ENCODE peak calls at places on chromosome 14, in seven cellular contexts. I is heart right ventricle; Z is CD8-positive, alpha-beta T cell; Y is PC-3; N is AG04450; A is lower lobe of right lung; K is psoas muscle. P is an unnamed sample. For H3K27me3, the result is how much of the 10 kb centered on the place peaks cover.

GRCh38 chr14:106831322-106831720 is 1304.9 kb downstream of the TMEM121 start:
- DNase-seq in Y (no peak), A (peak), N (no peak), I (no peak), K (no peak), Z (peak), P (peak)

GRCh38 chr14:98010791-98011190 is 1213.6 kb downstream of the VRK1 start:
- DNase-seq in Y (no peak), K (no peak), Z (no peak), I (no peak), A (no peak), N (no peak), P (no peak)

GRCh38 chr14:54438703-54439102 is 2.5 kb downstream of the CNIH1 start:
- DNase-seq in Z (no peak), Y (peak), A (no peak), I (no peak), K (no peak), N (no peak), P (peak)

GRCh38 chr14:39097159-39097558 is 5.9 kb downstream of the SEC23A start:
- DNase-seq in Y (no peak), I (no peak), N (no peak), K (no peak), Z (peak), A (no peak), P (no peak)

GRCh38 chr14:75025082-75025481 is 22.4 kb downstream of the EIF2B2 start:
- DNase-seq in I (no peak), Y (peak), Z (no peak), A (no peak), N (no peak), K (no peak), P (no peak)

GRCh38 chr14:51860836-51861583 is 598 bp downstream of the GNG2 start:
- DNase-seq in N (no peak), K (no peak), Z (no peak), Y (peak), I (no peak), A (no peak), P (no peak)

GRCh38 chr14:77409131-77409533 is 14.2 kb downstream of the NOXRED1 start:
- DNase-seq in I (no peak), Y (peak), N (no peak), A (no peak), K (no peak), Z (no peak), P (peak)

GRCh38 chr14:89164168-89165074 is 252.6 kb downstream of the FOXN3 start:
- DNase-seq in Y (no peak), N (no peak), A (no peak), Z (no peak), I (no peak), K (no peak), P (no peak)

GRCh38 chr14:81464253-81465001 is 64.3 kb upstream of the STON2 start:
- DNase-seq in I (peak), Z (peak), Y (peak), N (peak), A (no peak), K (no peak), P (peak)

GRCh38 chr14:30988509-30988908 is 36.9 kb upstream of the AP4S1 start:
- DNase-seq in Y (no peak), I (no peak), Z (no peak), N (no peak), A (no peak), K (no peak), P (no peak)

GRCh38 chr14:54818201-54819133 is 84.2 kb downstream of the GCH1 start:
- DNase-seq in K (no peak), A (no peak), Z (no peak), N (no peak), Y (peak), I (no peak), P (no peak)

GRCh38 chr14:55665067-55665700 is 85.2 kb downstream of the KTN1 start:
- DNase-seq in Z (no peak), Y (no peak), N (no peak), A (no peak), I (no peak), K (no peak), P (no peak)

GRCh38 chr14:51849095-51849494 is 11.3 kb upstream of the GNG2 start:
- DNase-seq in K (no peak), I (no peak), Z (peak), Y (peak), N (no peak), A (no peak), P (no peak)

GRCh38 chr14:28751467-28752058 is 15.0 kb upstream of the FOXG1 start:
- DNase-seq in I (no peak), N (no peak), K (no peak), A (no peak), Z (no peak), Y (peak), P (peak)

GRCh38 chr14:97253756-97254155 is 456.6 kb downstream of the VRK1 start:
- DNase-seq in K (no peak), A (no peak), Z (no peak), Y (no peak), I (no peak), N (no peak), P (no peak)

GRCh38 chr14:92735344-92735743 is 13.1 kb downstream of the LGMN start:
- DNase-seq in N (no peak), I (no peak), Z (no peak), K (no peak), Y (no peak), A (no peak), P (no peak)

GRCh38 chr14:105146976-105147700 is 21.4 kb downstream of the JAG2 start:
- DNase-seq in N (no peak), K (no peak), Z (no peak), I (no peak), Y (no peak), A (peak), P (peak)

GRCh38 chr14:77123381-77124344 is 17.9 kb downstream of the ZDHHC22 start:
- DNase-seq in K (no peak), A (peak), Z (no peak), N (no peak), I (peak), Y (peak), P (peak)

GRCh38 chr14:68692916-68693771 is 99.7 kb downstream of the ZFP36L1 start:
- DNase-seq in Z (no peak), Y (no peak), N (peak), A (no peak), K (no peak), I (no peak), P (no peak)

GRCh38 chr14:91367173-91368171 is 50.1 kb downstream of the CCDC88C start:
- DNase-seq in A (peak), Y (peak), N (no peak), Z (peak), K (no peak), I (peak), P (no peak)

GRCh38 chr14:60922050-60922449 is 58.8 kb downstream of the TRMT5 start:
- DNase-seq in N (no peak), Y (peak), K (no peak), Z (no peak), I (no peak), A (no peak), P (no peak)

GRCh38 chr14:20440882-20441281 is 4.9 kb upstream of the KLHL33 start:
- DNase-seq in A (no peak), N (no peak), Y (no peak), K (no peak), I (no peak), Z (peak), P (no peak)

GRCh38 chr14:24261256-24261968 is 1.6 kb downstream of the TGM1 start:
- DNase-seq in K (no peak), N (no peak), A (peak), Z (no peak), Y (no peak), I (no peak), P (no peak)

GRCh38 chr14:93566065-93566693 is 135.4 kb downstream of the UNC79 start:
- DNase-seq in N (no peak), A (no peak), K (no peak), Z (no peak), Y (no peak), I (no peak), P (no peak)

GRCh38 chr14:63039800-63040380 is 5.4 kb downstream of the KCNH5 start:
- DNase-seq in Z (no peak), I (no peak), Y (peak), N (peak), K (no peak), A (no peak), P (peak)

GRCh38 chr14:94805726-94806288 is 35.9 kb upstream of the GSC start:
- DNase-seq in I (no peak), N (no peak), A (no peak), Z (no peak), Y (no peak), K (no peak), P (no peak)

GRCh38 chr14:69853774-69854173 is 25.4 kb upstream of the SMOC1 start:
- DNase-seq in Z (no peak), Y (no peak), I (no peak), A (no peak), N (no peak), K (no peak), P (no peak)

GRCh38 chr14:69852897-69853296 is 26.3 kb upstream of the SMOC1 start:
- DNase-seq in Z (no peak), I (no peak), N (no peak), A (no peak), K (no peak), Y (no peak), P (no peak)

GRCh38 chr14:69855180-69855817 is 23.9 kb upstream of the SMOC1 start:
- DNase-seq in A (no peak), K (no peak), Z (no peak), N (no peak), Y (no peak), I (no peak), P (no peak)

GRCh38 chr14:69850736-69851112 is 28.5 kb upstream of the SMOC1 start:
- DNase-seq in K (no peak), Z (no peak), I (no peak), A (no peak), Y (no peak), N (no peak), P (no peak)

DNA sequence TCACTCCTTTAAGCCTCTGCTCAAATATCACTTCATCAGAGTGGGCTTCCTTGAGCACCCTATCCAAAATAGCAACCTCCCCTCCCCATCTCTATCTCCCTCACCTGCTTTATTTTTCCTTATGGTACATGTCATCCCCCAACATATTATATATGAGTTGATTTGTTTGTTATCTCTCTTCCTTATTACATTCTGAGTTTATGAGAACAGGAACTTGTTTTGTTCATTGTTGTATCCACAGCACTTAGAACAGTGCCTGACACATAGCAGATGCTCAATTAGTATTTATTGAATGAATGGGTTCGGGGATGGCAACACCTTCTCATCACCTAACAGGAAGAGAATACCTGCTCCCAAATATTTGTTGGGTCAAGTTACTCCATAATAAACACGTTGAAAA is 24.6 kb upstream of the SMOC1 start:
- DNase-seq in A (no peak), I (no peak), Y (no peak), K (no peak), N (no peak), Z (no peak), P (no peak)
- H3K27me3 ChIP-seq in A (under half), I (under half), Y (half or more), K (under half), N (under half), Z (under half), P (under half)

GRCh38 chr14:22508150-22508457 is 80.9 kb downstream of the DAD1 start:
- DNase-seq in Y (no peak), K (no peak), N (no peak), A (no peak), I (no peak), Z (no peak), P (no peak)

GRCh38 chr14:22508662-22509035 is 80.4 kb downstream of the DAD1 start:
- DNase-seq in N (no peak), K (no peak), A (no peak), Z (no peak), Y (no peak), I (no peak), P (no peak)

GRCh38 chr14:22505751-22506710 is 83.0 kb downstream of the DAD1 start:
- DNase-seq in K (no peak), Y (no peak), I (no peak), A (no peak), N (no peak), Z (no peak), P (no peak)

GRCh38 chr14:22505309-22505708 is 83.7 kb downstream of the DAD1 start:
- DNase-seq in I (no peak), N (no peak), Y (no peak), K (no peak), Z (no peak), A (no peak), P (no peak)

DNA sequence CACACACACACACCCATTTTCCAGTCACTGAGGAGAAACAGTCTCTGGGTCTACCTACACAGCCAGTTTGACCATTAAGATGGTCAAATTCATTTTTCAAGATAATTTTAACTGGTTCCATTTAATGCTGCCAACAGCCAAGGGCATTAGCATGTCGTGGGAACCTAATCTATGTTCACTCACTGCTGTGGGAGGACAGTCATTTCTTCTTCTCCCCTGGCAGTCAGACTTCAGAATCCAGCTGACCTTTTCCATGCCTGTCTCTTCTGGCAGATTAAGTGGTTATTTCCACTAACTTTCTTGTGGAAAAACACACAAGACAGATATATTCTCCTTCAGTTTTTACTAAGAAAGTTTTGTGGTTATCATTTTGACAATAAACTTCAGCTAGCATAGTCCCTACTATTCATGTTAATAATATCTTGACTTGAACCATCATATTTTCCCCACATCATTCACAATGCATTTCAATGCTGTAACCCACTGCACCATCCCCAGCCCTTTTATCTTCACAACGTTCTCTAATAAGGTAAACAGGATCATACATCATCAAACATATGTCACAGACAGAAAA is 82.2 kb downstream of the DAD1 start:
- DNase-seq in Z (no peak), K (no peak), I (no peak), Y (no peak), A (no peak), N (no peak), P (no peak)
- H3K4me3 ChIP-seq in Z (peak), K (no peak), I (no peak), Y (no peak), A (no peak), N (no peak), P (no peak)

GRCh38 chr14:65024957-65025356 is 38.3 kb downstream of the FNTB start:
- DNase-seq in I (no peak), Z (no peak), Y (no peak), K (no peak), A (no peak), N (no peak), P (no peak)
- H3K27ac ChIP-seq in I (no peak), Z (no peak), Y (no peak), K (no peak), A (no peak), N (no peak), P (no peak)

DNA sequence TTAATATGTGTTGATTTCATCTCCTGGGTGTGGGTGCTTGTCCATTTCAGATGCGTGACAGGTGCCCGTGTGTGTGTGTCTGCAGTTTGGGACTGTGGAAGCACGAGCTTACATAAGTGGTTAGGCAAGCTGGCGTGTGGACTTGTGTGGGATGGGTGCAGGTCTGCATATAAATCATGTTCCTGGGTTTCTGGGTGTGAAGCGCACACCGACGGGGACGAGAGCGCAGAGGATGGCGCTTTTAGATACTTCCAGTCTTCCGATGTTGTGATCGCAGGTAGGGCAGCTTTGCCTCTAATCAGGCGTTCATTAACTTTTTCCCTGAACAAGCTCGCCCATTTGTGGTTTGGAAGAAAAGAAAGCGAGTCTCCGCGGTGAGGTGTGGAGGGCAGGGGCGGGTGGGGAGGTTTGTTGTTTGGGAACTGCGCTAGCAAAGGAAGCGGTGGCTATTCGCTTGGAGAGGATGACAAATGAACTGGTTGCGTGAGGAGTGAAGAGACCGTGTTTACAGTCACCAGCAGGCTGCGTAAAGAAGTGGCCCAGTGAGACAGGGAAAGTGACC is 878 bp downstream of the RGS6 start:
- DNase-seq in Z (no peak), Y (no peak), N (no peak), I (peak), K (no peak), A (no peak), P (peak)
- H3K27me3 ChIP-seq in Z (under half), Y (half or more), N (under half), I (half or more), K (under half), A (under half), P (under half)

GRCh38 chr14:73674986-73675385 is 30.2 kb downstream of the DNAL1 start:
- DNase-seq in N (no peak), K (no peak), I (no peak), Y (peak), Z (no peak), A (no peak), P (no peak)
- H3K4me3 ChIP-seq in N (no peak), K (no peak), I (no peak), Y (no peak), Z (no peak), A (no peak), P (no peak)

DNA sequence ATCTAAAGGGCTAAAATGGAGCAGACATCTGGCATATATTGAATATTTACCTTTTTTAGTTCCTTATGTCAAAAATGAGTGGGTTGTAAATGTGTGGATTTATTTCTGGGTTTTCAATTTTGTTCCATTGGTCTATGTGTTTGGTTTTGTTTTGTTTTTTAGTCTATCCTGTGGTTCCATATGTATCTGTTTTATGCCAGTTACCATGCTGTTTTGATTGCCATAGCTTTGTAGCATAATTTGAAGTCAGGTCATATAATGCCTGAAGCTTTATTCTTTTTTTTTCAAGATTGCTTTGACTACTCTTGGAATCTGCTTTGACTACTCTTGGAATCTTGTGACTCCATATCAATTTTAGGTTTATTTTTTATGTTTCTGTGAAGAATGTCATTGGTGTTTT is 133.2 kb downstream of the MIPOL1 start:
- DNase-seq in I (no peak), Y (no peak), K (no peak), N (no peak), A (no peak), Z (no peak), P (no peak)
- H3K27ac ChIP-seq in I (no peak), Y (no peak), K (no peak), N (no peak), A (no peak), Z (no peak), P (no peak)

DNA sequence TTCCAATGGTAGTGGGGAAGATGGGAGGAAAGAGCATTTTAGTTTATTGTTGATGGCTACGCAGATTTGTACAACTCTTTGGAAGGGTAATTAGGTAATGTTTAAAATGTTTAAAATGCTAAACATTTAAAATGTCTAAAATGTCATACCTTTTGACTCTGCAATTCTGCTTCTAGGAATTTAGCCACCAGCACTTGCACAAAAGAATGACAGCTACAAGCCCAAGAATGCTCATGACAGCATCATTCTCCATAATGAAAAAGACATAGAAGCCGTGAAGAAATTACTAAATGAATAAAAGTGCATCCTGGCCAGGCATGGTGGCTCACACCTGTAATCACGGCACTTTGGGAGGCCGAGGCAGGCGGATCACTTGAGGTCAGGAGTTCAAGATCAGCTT is 19.9 kb upstream of the DYNC1H1 start:
- DNase-seq in Z (no peak), A (no peak), I (no peak), K (no peak), N (no peak), Y (no peak), P (no peak)
- H3K27me3 ChIP-seq in Z (under half), A (under half), I (under half), K (under half), N (under half), Y (under half), P (under half)

GRCh38 chr14:52926994-52927393 is 23.9 kb downstream of the FERMT2 start:
- DNase-seq in Z (no peak), A (no peak), I (no peak), Y (peak), K (no peak), N (no peak), P (no peak)
- H3K4me3 ChIP-seq in Z (no peak), A (no peak), I (no peak), Y (no peak), K (no peak), N (no peak), P (no peak)

DNA sequence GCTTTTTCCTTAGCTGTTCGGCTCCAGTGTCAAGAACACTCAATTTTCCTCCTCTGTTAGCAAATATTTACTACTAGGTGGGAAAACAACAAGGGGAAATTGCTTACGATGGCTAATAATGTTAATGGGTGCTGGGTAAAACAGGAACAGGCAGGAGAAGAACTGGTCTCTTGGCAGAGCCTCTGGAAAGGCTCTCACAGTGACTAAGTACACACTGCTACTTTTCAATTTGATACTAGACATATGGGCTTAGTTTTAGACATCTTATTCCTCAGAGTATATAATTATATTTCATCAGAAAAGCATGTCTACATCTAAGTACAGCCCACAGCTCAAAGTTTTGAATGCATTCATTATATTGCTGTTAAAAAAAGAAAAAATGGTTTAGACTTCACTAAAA is 65.4 kb upstream of the SAV1 start:
- DNase-seq in A (no peak), Y (no peak), K (no peak), N (no peak), Z (no peak), I (no peak), P (no peak)
- H3K27ac ChIP-seq in A (no peak), Y (no peak), K (no peak), N (no peak), Z (no peak), I (no peak), P (no peak)

DNA sequence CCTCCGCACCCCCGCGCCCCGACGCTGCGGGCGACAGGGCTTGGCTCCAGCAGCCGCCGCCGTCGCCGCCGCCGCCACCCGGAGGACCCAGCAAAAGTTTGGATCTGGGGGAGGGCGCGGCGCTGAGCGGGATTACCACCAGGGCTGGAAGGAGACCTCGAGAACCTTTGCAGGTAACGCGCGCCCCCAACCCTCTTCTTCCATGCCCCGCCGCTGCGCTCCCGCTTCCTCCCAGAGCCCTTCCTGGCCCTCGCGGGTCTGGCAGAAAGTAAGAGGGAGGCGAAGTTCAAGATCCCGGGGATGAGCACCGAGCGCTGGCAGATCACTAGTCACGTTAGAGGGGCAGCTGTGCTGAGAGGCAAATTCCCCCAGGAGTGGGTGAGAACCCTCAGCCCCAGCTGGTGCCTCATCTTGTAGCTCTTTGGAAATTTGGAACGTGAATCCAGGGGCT is 3.9 kb downstream of the FLRT2 start:
- DNase-seq in Z (no peak), A (peak), N (no peak), K (peak), I (no peak), Y (no peak), P (peak)
- H3K27me3 ChIP-seq in Z (under half), A (half or more), N (under half), K (under half), I (half or more), Y (under half), P (under half)

P was measured in endodermal cell.